ENCODE peak calls at places on chromosomes 3 and 15, in four cellular contexts. E is PC-3, J is K562, W is astrocyte. F is an unnamed sample.

GRCh38 chr15:60585743-60586708 is 107.1 kb upstream of the ICE2 start:
- DNase-seq in W (peak; percentile 29), J (peak; percentile 74), E (peak; percentile 74), F (peak; percentile 88)

GRCh38 chr3:168024537-168024941 is 71.2 kb downstream of the GOLIM4 start:
- DNase-seq in J (no peak), W (peak; percentile 90), E (peak; percentile 82), F (no peak)

GRCh38 chr3:84184937-84185336 is 773.9 kb upstream of the CADM2 start:
- DNase-seq in W (no peak), J (no peak), E (peak; percentile 40), F (no peak)

GRCh38 chr3:183100376-183100775 is 1.1 kb upstream of the MCCC1 start:
- DNase-seq in W (no peak), J (no peak), E (peak; percentile 93), F (no peak)

GRCh38 chr3:58206406-58207011 is 4.3 kb downstream of the DNASE1L3 start:
- DNase-seq in E (peak; percentile 88), W (peak; percentile 42), J (no peak), F (no peak)

GRCh38 chr3:45180899-45181298 is 34.7 kb upstream of the CDCP1 start:
- DNase-seq in J (no peak), W (no peak), E (no peak), F (no peak)

GRCh38 chr3:137746808-137747207 is 17.3 kb upstream of the SOX14 start:
- DNase-seq in E (no peak), J (no peak), W (no peak), F (no peak)

GRCh38 chr3:112734718-112735350 is 93.9 kb upstream of the CCDC80 start:
- DNase-seq in J (peak; percentile 53), E (peak; percentile 89), W (peak; percentile 45), F (peak; percentile 75)

GRCh38 chr15:66014639-66015182 is 145.4 kb downstream of the RAB11A start:
- DNase-seq in J (no peak), W (no peak), E (no peak), F (no peak)

DNA sequence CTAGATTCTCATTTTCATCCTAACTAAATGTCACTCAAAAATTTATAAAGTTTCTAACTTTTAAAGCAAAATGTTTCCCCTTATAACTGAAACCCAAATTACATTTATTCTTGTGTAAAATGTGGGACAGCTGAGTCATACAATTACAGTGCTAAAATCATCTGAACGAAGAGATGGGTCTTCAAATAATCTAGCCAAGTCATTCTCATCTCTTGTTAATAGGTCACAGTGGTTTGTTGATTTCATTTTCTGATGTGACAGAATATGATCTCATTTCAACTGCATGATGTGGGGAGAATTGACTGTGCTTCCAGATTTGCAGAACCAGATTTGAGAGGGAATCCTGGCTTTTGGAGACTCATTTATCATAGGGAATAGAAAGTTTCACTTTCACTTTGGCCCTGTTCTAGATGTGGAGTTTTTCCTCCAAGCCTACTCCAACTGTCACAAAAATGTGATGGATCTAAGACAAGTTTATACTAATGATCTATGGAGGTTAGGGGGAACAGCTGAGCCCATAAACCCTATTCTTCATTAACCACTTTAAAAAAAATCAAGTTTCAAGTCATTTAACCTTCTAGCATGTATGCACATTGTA is 685.0 kb downstream of the PDCD6IP start:
- DNase-seq in E (no peak), W (no peak), J (no peak), F (no peak)
- H3K27me3 ChIP-seq in E (no peaks in the 10 kb centered on the region), W (no peaks in the 10 kb centered on the region), J (no peaks in the 10 kb centered on the region), F (no peaks in the 10 kb centered on the region)

GRCh38 chr15:84633311-84634227 is 20.5 kb downstream of the WDR73 start:
- DNase-seq in J (peak; percentile 59), E (peak; percentile 76), W (peak; percentile 69), F (peak; percentile 81)
- TF ChIP-seq EZH2 in J (no peak), E (no peak), W (no peak), F (no peak)

DNA sequence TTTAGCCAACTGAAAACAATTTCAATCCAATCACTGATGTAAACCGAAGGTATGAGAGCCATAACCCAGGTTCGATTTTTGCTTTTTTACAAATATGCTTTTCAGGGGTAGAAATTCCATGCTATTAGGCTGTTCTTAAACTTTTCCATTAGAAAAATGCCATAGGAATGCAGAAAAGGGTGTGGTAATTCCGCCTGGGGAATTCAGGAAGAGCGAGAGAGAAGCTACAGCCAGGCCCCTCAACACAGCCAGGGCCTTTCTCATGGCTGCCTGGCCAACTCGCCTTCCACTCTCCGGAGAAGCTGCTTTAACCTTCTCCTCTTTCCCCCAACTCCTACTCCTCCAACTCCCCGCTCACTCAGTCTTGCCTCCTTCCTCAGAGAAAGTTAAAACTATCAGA is 9.1 kb upstream of the TICRR start:
- DNase-seq in W (no peak), E (no peak), J (no peak), F (no peak)
- H3K27me3 ChIP-seq in W (peaks cover 4% of the 10 kb centered on the region), E (no peaks in the 10 kb centered on the region), J (peaks cover 11% of the 10 kb centered on the region), F (no peaks in the 10 kb centered on the region)

GRCh38 chr15:55742927-55743614 is at the start of gene PRTG:
- DNase-seq in W (peak; percentile 72), J (peak; percentile 37), E (peak; percentile 24), F (peak; percentile 84)

GRCh38 chr15:55742498-55742926 is 440 bp downstream of the PRTG start:
- DNase-seq in W (peak; percentile 38), E (no peak), J (no peak), F (peak; percentile 61)

GRCh38 chr15:55740479-55740878 is 2.5 kb downstream of the PRTG start:
- DNase-seq in W (no peak), E (no peak), J (no peak), F (no peak)

GRCh38 chr15:55740981-55741591 is 1.9 kb downstream of the PRTG start:
- DNase-seq in E (no peak), W (peak; percentile 15), J (no peak), F (no peak)

DNA sequence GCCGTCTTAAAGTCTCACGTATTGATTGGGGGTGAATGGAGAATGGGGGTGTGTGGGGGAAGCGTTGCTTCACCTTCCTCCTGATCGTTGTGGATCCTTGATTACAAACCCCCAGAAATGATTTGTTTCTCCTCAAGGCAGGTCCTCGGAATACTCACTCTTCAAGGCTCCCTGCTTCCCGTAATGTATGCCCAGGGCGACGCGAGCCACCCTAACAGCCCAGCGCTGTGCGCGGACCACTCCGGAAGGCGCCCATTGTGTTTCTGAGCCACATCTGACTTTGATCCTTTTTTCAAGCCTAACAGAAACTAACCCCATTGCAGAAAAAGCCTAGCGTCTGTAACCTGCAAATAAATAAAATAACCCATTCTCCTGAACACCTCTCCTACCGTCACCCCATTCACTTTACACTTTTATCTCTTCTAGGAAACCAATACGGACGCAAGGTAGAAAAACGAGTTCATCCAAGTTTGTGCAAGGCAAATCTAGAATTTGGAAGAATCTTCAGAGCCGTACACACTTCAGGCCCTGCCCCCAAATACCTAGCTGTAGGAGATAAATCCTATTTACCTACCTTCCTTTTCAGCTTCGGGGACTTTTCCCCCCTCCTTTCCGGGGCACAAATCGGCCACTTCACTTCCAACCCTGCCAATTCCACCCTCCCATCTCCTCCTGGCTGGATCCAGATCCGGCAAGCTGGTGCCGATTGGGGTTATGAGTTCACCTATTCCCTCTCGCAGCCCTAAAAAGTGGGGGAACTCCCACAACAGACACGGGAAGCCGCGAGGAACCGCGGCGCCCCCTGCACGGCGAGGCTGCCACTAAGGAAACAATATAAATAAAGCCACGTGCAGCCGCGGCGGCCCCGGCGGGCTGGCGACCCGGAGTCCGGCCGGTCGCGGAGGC is 1.1 kb downstream of the PRTG start:
- DNase-seq in E (peak; percentile 3), J (no peak), W (no peak), F (peak; percentile 64)
- TF ChIP-seq EZH2 in E (no peak), J (peak; percentile 46), W (no peak), F (peak; percentile 27)

DNA sequence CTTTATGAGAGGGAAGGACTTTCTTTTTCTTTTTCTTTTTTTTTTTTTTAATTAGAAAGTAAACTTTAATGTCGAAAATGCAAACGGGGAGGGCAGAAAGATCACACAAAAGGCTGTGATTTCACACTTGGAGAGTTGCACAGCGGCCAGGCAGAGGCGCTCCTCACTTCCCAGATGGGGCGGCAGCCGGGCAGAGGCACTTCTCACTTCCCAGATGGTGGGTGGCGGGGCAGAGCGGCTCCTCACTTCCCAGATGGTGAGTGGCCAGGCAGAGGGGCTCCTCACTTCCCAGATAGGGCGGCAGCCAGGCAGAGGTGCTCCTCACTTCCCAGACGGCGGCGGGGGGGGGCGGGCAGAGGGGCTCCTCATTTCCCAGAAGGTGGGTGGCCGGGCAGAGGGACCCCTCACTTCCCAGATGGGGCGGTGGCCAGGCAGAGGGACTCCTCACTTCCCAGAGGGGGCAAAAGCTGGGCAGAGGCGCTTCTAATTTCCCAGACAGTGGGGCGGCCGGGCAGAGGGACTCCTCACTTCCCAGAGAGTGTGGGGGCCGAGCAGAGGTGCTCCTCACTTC is 88.6 kb downstream of the ATP2B2 start:
- DNase-seq in E (no peak), W (no peak), J (no peak), F (no peak)
- H3K27me3 ChIP-seq in E (peaks cover 25% of the 10 kb centered on the region), W (no peaks in the 10 kb centered on the region), J (peaks cover 68% of the 10 kb centered on the region), F (no peaks in the 10 kb centered on the region)

GRCh38 chr3:122183521-122183892 is at the start of gene CASR:
- DNase-seq in E (no peak), W (no peak), J (no peak), F (peak; percentile 21)
- TF ChIP-seq EZH2 in E (no peak), W (no peak), J (no peak), F (no peak)

DNA sequence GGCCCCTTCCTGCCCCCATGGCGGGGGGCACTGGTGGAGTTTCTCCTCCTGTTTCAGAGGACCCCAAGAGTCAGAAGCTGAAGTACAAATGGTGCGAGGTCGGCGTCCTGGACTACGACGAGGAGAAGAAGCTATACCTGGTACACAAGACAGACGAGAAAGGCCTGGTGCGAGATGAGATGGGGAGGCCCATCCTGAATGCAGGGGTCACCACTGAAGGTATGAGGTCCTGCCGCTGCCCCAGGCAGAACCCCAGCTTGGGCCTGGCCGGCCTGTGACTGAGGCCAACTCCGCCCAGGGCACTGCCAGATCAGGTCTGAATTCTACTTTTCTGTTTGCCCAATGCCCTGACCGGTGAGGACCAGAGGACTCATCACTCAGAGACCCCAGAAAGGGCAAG is 15.0 kb downstream of the DNAH1 start:
- DNase-seq in E (no peak), W (no peak), J (no peak), F (no peak)
- H3K27me3 ChIP-seq in E (no peaks in the 10 kb centered on the region), W (no peaks in the 10 kb centered on the region), J (no peaks in the 10 kb centered on the region), F (no peaks in the 10 kb centered on the region)

GRCh38 chr3:50194128-50194902 is 2.9 kb downstream of the GNAT1 start:
- DNase-seq in J (peak; percentile 86), E (peak; percentile 76), W (peak; percentile 13), F (peak; percentile 73)
- TF ChIP-seq EZH2 in J (no peak), E (no peak), W (peak; percentile 34), F (no peak)

GRCh38 chr3:126184465-126185000 is 4.1 kb upstream of the ALDH1L1 start:
- DNase-seq in J (no peak), W (no peak), E (no peak), F (no peak)
- H3K27me3 ChIP-seq in J (peaks cover 9% of the 10 kb centered on the region), W (peaks cover 23% of the 10 kb centered on the region), E (no peaks in the 10 kb centered on the region), F (peaks cover 5% of the 10 kb centered on the region)

F was measured in hepatocyte.